ENCODE peak calls at places on chromosomes 1 and 21, in nine cellular contexts. D, I, Q, C, A, X, R, S and H are unnamed samples.

GRCh38 chr1:203274603-203275381 is 30.5 kb upstream of the BTG2 start:
- DNase-seq in D (no peak), I (peak), Q (peak), C (no peak), A (no peak), X (peak), R (peak), S (no peak), H (no peak)

GRCh38 chr1:214193691-214194090 is 87.3 kb upstream of the SMYD2 start:
- DNase-seq in D (no peak), I (peak), Q (no peak), C (no peak), A (peak), X (no peak), R (no peak), S (no peak), H (no peak)

GRCh38 chr1:191852907-191853306 is 305.4 kb upstream of the RGS18 start:
- DNase-seq in D (no peak), I (no peak), Q (no peak), C (no peak), A (no peak), X (no peak), R (no peak), S (no peak), H (no peak)

GRCh38 chr1:205279986-205280385 is 41.6 kb downstream of the NUAK2 start:
- DNase-seq in D (no peak), I (no peak), Q (no peak), C (no peak), A (no peak), X (no peak), R (no peak), S (no peak), H (no peak)

GRCh38 chr1:241603626-241604337 is 36.4 kb downstream of the CHML start:
- DNase-seq in D (no peak), I (peak), Q (peak), C (no peak), A (no peak), X (no peak), R (peak), S (no peak), H (no peak)

GRCh38 chr1:223007250-223007649 is 135.8 kb downstream of the TLR5 start:
- DNase-seq in D (no peak), I (peak), Q (no peak), C (no peak), A (no peak), X (no peak), R (peak), S (no peak), H (no peak)

GRCh38 chr1:147117109-147117508 is 55.2 kb downstream of the PRKAB2 start:
- DNase-seq in D (no peak), I (no peak), Q (no peak), C (no peak), A (no peak), X (no peak), R (no peak), S (no peak), H (no peak)

GRCh38 chr1:33425900-33426299 is 5.0 kb downstream of the PHC2 start:
- DNase-seq in D (no peak), I (no peak), Q (no peak), C (no peak), A (no peak), X (no peak), R (no peak), S (no peak), H (no peak)

GRCh38 chr1:15214507-15214906 is 32.5 kb upstream of the FHAD1 start:
- DNase-seq in D (peak), I (peak), Q (peak), C (peak), A (no peak), X (no peak), R (no peak), S (no peak), H (no peak)

GRCh38 chr1:228977741-228978140 is 242.5 kb downstream of the RHOU start:
- DNase-seq in D (no peak), I (no peak), Q (no peak), C (no peak), A (no peak), X (no peak), R (no peak), S (no peak), H (no peak)

GRCh38 chr1:241507189-241507820 is 12.2 kb downstream of the FH start:
- DNase-seq in D (no peak), I (peak), Q (no peak), C (no peak), A (no peak), X (no peak), R (peak), S (no peak), H (no peak)

GRCh38 chr1:63326473-63327380 is 4.4 kb downstream of the FOXD3 start:
- DNase-seq in D (no peak), I (no peak), Q (no peak), C (peak), A (no peak), X (no peak), R (no peak), S (no peak), H (no peak)

GRCh38 chr1:175637917-175638316 is 105.5 kb downstream of the TNR start:
- DNase-seq in D (no peak), I (no peak), Q (no peak), C (no peak), A (no peak), X (no peak), R (no peak), S (no peak), H (no peak)

GRCh38 chr1:163399976-163400375 is 78.2 kb downstream of the NUF2 start:
- DNase-seq in D (no peak), I (no peak), Q (no peak), C (peak), A (no peak), X (no peak), R (no peak), S (no peak), H (no peak)

GRCh38 chr1:221871056-221871455 is 129.2 kb upstream of the DUSP10 start:
- DNase-seq in D (no peak), I (no peak), Q (no peak), C (no peak), A (no peak), X (no peak), R (no peak), S (no peak), H (no peak)

GRCh38 chr1:169576241-169576933 is 9.9 kb downstream of the F5 start:
- DNase-seq in D (no peak), I (no peak), Q (no peak), C (no peak), A (no peak), X (no peak), R (no peak), S (no peak), H (no peak)

GRCh38 chr1:64474639-64475038 is 4.7 kb downstream of the CACHD1 start:
- DNase-seq in D (no peak), I (no peak), Q (peak), C (no peak), A (peak), X (peak), R (no peak), S (no peak), H (peak)

GRCh38 chr21:45100866-45101265 is 26.5 kb downstream of the ADARB1 start:
- DNase-seq in D (peak), I (no peak), Q (no peak), C (no peak), A (no peak), X (no peak), R (no peak), S (no peak), H (no peak)

GRCh38 chr1:203675596-203676347 is 49.1 kb downstream of the ATP2B4 start:
- DNase-seq in D (no peak), I (no peak), Q (no peak), C (no peak), A (no peak), X (no peak), R (no peak), S (no peak), H (no peak)

GRCh38 chr21:34911360-34911759 is 137.7 kb downstream of the RUNX1 start:
- DNase-seq in D (no peak), I (no peak), Q (no peak), C (no peak), A (no peak), X (no peak), R (no peak), S (no peak), H (no peak)

DNA sequence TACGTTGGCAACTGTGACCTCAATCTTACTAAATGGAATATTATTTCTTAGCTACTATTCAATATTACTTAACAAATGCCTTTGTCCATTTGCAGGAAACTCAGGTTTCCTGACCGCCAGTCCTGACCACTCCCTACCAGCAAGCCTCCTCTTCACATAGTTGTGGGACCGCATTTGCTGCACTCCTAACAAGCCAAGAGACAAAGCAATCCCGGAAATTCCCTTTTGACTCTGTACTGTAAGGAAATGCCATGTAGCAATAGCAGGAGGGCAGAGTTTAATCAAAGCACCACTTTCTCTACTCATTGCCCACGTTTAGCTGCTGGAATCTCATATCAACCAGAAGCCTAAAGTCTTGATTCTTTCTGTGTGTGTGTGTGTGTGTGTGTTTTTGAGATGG is 28.1 kb upstream of the ACBD6 start:
- DNase-seq in D (no peak), I (peak), Q (no peak), C (no peak), A (no peak), X (no peak), R (peak), S (peak), H (no peak)
- TF ChIP-seq CTCF in D (no peak), I (no peak), Q (no peak), C (no peak), A (no peak), X (no peak), R (no peak), S (no peak), H (no peak)

GRCh38 chr1:39107891-39108290 is 81.7 kb downstream of the NDUFS5 start:
- DNase-seq in D (no peak), I (no peak), Q (no peak), C (no peak), A (no peak), X (no peak), R (no peak), S (no peak), H (no peak)

GRCh38 chr1:39105841-39106765 is 80.0 kb downstream of the NDUFS5 start:
- DNase-seq in D (no peak), I (peak), Q (no peak), C (peak), A (peak), X (peak), R (no peak), S (no peak), H (no peak)

GRCh38 chr1:39109653-39110052 is 83.5 kb downstream of the NDUFS5 start:
- DNase-seq in D (no peak), I (no peak), Q (no peak), C (no peak), A (no peak), X (no peak), R (no peak), S (no peak), H (no peak)

GRCh38 chr1:39105061-39105840 is 79.1 kb downstream of the NDUFS5 start:
- DNase-seq in D (peak), I (peak), Q (peak), C (peak), A (peak), X (peak), R (no peak), S (no peak), H (no peak)

DNA sequence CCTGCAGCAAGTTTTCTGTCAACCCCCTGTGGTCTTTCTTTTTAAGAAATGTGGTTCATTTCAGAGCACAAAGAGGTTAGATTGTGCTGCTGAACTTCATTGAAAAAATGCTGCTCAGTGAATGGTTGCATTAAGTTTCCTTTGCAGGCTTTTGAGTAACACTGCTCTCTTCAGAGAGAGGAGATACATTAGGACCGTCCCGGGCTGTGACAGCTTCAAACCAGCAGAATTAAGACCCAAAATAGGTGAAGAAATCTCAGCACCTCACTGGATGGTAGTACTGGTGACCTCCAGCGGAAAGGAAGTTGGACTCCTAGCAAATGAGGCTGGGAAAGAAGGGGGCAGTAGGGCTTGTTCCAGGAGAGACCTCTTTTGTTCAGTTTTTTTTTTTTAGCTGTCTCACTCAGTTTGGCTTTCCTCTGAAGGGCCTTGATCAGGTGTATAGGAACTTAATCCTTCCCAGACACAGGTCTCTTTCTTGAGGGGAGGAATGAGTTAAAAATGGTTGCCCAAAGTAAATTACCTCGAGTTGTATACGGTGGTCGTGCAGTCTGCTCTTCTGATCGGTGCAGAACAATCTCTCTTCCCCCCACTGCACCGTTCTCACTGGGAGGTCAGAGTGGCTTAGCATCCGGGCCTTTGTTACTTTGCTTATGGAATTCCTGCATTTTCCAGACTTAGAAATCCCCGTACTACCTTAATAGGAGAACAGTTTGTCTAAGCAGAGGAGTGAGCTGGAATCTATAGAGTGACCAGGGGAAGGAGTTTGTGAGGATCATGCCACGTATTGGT is 81.0 kb downstream of the NDUFS5 start:
- DNase-seq in D (no peak), I (no peak), Q (no peak), C (peak), A (no peak), X (no peak), R (no peak), S (no peak), H (no peak)
- H3K4me3 ChIP-seq in D (peak), I (peak), Q (peak), C (peak), A (peak), X (peak), R (peak), S (peak), H (peak)

DNA sequence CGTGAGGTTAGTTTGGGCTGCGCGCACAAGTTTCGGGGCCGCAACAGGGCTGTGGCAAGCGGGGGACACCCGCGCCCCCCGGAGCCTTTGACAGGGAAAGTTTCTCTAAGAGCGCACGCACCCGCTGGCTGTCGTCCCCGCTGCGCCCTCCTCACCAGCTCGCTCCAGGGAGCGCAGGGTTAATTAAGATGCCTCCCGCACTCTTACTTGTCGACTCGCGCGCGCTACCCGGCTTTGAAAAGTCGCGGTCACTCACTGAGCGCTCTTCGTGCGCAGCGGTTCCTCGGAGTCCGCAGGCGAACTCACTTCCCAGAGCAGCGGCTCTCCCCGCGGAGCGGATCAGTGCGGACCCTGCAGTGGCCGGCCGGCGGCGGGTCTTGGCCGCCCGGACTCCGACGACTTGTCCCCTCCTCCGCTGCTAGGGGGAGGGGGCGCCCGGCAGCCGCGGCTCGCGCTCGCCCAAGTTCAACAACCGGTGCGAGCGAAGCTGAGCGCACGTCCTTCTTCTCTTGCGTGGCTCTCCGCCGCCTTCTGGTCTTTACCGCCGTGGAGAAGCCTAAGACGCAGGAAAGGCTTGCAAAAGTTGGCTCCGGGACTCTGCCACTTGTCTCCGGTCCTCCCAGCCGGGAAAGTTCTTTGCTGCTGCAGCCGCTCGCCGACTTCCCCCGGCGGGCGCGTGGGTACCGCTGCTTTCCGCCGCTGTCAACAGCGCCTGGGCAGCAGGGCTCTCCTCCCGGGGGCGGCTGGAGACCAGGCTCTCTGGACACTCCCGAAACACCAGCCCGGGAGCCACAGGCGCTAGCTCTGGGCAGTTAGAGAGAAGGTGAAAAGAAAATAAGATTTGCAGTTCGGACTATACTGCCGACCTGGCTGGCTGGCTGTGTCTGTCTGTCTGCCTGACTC is 506 bp downstream of the JUN start:
- DNase-seq in D (peak), I (peak), Q (no peak), C (peak), A (peak), X (peak), R (peak), S (no peak), H (no peak)
- TF ChIP-seq CTCF in D (no peak), I (no peak), Q (no peak), C (no peak), A (no peak), X (no peak), R (no peak), S (no peak), H (no peak)

GRCh38 chr1:101139130-101139529 is 97.7 kb upstream of the S1PR1 start:
- DNase-seq in D (no peak), I (no peak), Q (no peak), C (no peak), A (peak), X (no peak), R (no peak), S (no peak), H (no peak)

GRCh38 chr1:101140041-101140718 is 96.6 kb upstream of the S1PR1 start:
- DNase-seq in D (no peak), I (no peak), Q (no peak), C (no peak), A (peak), X (no peak), R (no peak), S (no peak), H (no peak)

GRCh38 chr1:101135526-101135925 is 101.3 kb upstream of the S1PR1 start:
- DNase-seq in D (no peak), I (no peak), Q (no peak), C (no peak), A (no peak), X (no peak), R (no peak), S (no peak), H (no peak)

GRCh38 chr1:101137144-101138126 is 99.4 kb upstream of the S1PR1 start:
- DNase-seq in D (no peak), I (peak), Q (peak), C (no peak), A (no peak), X (no peak), R (peak), S (peak), H (no peak)

DNA sequence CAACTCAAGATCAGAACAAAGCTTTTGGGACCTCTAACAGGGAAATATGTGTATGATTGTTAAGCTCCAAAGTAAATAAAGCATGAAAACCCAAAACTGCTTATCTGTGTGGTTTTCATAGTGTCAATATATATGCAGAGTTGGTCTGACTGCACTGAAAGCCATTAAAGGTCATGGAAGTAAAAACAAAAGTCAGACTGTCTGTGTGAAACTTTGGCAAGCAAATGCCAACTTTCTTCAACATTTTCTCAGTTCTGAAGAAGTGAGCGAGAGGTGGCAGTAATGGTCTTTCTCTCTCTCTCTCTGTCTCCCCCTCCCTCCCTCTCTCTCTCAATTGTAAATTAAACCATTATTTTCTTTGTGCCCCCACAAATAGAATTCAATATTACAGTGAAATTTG is 100.1 kb upstream of the S1PR1 start:
- DNase-seq in D (no peak), I (peak), Q (no peak), C (peak), A (no peak), X (no peak), R (peak), S (no peak), H (no peak)
- H3K4me3 ChIP-seq in D (no peak), I (no peak), Q (no peak), C (no peak), A (no peak), X (no peak), R (no peak), S (no peak), H (no peak)

GRCh38 chr1:200558866-200559459 is 61.6 kb downstream of the KIF14 start:
- DNase-seq in D (no peak), I (peak), Q (peak), C (peak), A (peak), X (no peak), R (peak), S (peak), H (no peak)
- TF ChIP-seq CTCF in D (no peak), I (peak), Q (peak), C (peak), A (peak), X (peak), R (peak), S (peak), H (peak)

GRCh38 chr1:55037733-55038551 is 1.4 kb upstream of the PCSK9 start:
- DNase-seq in D (no peak), I (no peak), Q (no peak), C (no peak), A (no peak), X (no peak), R (no peak), S (no peak), H (no peak)

GRCh38 chr1:55038974-55039341 is 390 bp upstream of the PCSK9 start:
- DNase-seq in D (no peak), I (no peak), Q (no peak), C (no peak), A (no peak), X (no peak), R (no peak), S (no peak), H (no peak)

GRCh38 chr1:55040083-55040952 is 970 bp downstream of the PCSK9 start:
- DNase-seq in D (peak), I (no peak), Q (no peak), C (peak), A (no peak), X (no peak), R (no peak), S (no peak), H (no peak)

GRCh38 chr1:55039342-55040082 is at the start of gene PCSK9:
- DNase-seq in D (peak), I (peak), Q (no peak), C (peak), A (no peak), X (no peak), R (peak), S (no peak), H (no peak)

DNA sequence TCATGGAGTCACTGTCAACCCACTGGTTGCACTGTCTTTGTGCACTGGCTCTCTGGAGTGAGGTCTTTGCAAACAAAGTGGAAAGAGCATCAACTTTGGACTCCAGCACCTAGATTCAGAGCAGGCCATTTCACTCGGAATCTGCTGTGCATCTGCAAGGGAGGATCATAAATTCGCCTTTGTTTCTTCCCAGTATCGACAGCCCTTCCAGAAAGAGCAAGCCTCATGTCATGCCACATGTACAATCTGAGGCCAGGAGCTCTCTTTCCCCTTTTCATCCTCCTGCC is 853 bp upstream of the PCSK9 start:
- DNase-seq in D (no peak), I (no peak), Q (no peak), C (no peak), A (no peak), X (no peak), R (no peak), S (no peak), H (no peak)
- H3K4me3 ChIP-seq in D (no peak), I (no peak), Q (no peak), C (no peak), A (no peak), X (no peak), R (no peak), S (no peak), H (no peak)